ENCODE peak calls at places on chromosomes 16 and 17, in five cellular contexts. P is progenitor cell of endocrine pancreas, C is A673, Z is hepatocyte, I is heart right ventricle. K is an unnamed sample.
A peak's percentile ranks its signal among the peaks of the same experiment; 100 is the strongest.

GRCh38 chr16:56558024-56558747 is 6.7 kb upstream of the MT4 start:
- DNase-seq in P (no peak), C (peak; percentile 75), Z (no peak), I (no peak), K (no peak)

GRCh38 chr16:89557230-89557935 is 3.1 kb upstream of the RPL13 start:
- DNase-seq in P (peak; percentile 69), C (peak; percentile 91), Z (peak; percentile 83), I (peak; percentile 85), K (peak; percentile 86)

GRCh38 chr16:67399218-67399733 is 6.0 kb upstream of the TPPP3 start:
- DNase-seq in P (peak; percentile 79), C (peak; percentile 54), Z (peak; percentile 72), I (peak; percentile 69), K (no peak)

GRCh38 chr17:33125552-33125950 is 133.9 kb downstream of the SPACA3 start:
- DNase-seq in P (no peak), C (no peak), Z (no peak), I (no peak), K (no peak)

GRCh38 chr16:47604306-47604705 is 143.2 kb downstream of the PHKB start:
- DNase-seq in P (no peak), C (no peak), Z (no peak), I (no peak), K (no peak)

GRCh38 chr17:43125133-43125966 is at the start of gene BRCA1:
- DNase-seq in P (peak; percentile 86), C (peak; percentile 97), Z (peak; percentile 99), I (peak; percentile 78), K (peak; percentile 96)

GRCh38 chr17:71709974-71710373 is 410.8 kb upstream of the SOX9 start:
- DNase-seq in P (no peak), C (no peak), Z (peak; percentile 2), I (no peak), K (no peak)

GRCh38 chr16:86396918-86397317 is 113.4 kb upstream of the FOXF1 start:
- DNase-seq in P (no peak), C (peak; percentile 77), Z (peak; percentile 74), I (no peak), K (no peak)

GRCh38 chr17:27489045-27489715 is 32.9 kb downstream of the KSR1 start:
- DNase-seq in P (no peak), C (peak; percentile 76), Z (peak; percentile 41), I (peak; percentile 80), K (peak; percentile 70)

GRCh38 chr17:11293480-11293879 is 52.5 kb downstream of the SHISA6 start:
- DNase-seq in P (no peak), C (no peak), Z (no peak), I (no peak), K (no peak)

GRCh38 chr17:11300201-11300600 is 59.2 kb downstream of the SHISA6 start:
- DNase-seq in P (no peak), C (no peak), Z (no peak), I (no peak), K (no peak)

GRCh38 chr17:11294826-11295225 is 53.8 kb downstream of the SHISA6 start:
- DNase-seq in P (no peak), C (no peak), Z (no peak), I (no peak), K (no peak)

GRCh38 chr17:11298401-11298800 is 57.4 kb downstream of the SHISA6 start:
- DNase-seq in P (no peak), C (no peak), Z (no peak), I (no peak), K (no peak)

DNA sequence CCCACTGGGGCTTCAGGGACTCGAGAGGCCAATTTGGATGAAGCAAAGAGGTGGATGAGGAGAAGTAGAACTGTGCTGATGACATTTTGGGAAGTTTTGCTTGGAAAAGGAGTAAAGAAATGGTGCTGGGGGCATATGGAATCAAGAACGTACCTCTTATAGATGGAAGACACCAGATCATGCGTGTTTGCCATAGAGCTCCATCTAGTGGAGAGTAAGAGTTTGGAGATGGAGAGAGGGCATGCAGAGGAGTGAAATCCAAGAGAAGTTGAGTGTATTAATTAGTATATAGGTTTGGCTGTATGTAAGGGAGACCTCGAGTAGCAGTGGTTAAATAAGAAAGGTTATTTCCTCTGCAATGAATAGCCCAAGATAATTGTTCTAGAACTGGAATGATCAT is 56.0 kb downstream of the SHISA6 start:
- DNase-seq in P (no peak), C (peak; percentile 70), Z (peak; percentile 35), I (no peak), K (no peak)
- TF ChIP-seq CTCF in P (peak; percentile 70), C (peak; percentile 80), Z (peak; percentile 53), I (no peak), K (no peak)

GRCh38 chr16:13331918-13332317 is 430.5 kb downstream of the SHISA9 start:
- DNase-seq in P (no peak), C (no peak), Z (no peak), I (no peak), K (no peak)
- TF ChIP-seq CTCF in P (no peak), C (no peak), Z (peak; percentile 6), I (no peak), K (no peak)

GRCh38 chr17:64723781-64724180 is 61.7 kb upstream of the SMURF2 start:
- DNase-seq in P (no peak), C (no peak), Z (no peak), I (no peak), K (no peak)

DNA sequence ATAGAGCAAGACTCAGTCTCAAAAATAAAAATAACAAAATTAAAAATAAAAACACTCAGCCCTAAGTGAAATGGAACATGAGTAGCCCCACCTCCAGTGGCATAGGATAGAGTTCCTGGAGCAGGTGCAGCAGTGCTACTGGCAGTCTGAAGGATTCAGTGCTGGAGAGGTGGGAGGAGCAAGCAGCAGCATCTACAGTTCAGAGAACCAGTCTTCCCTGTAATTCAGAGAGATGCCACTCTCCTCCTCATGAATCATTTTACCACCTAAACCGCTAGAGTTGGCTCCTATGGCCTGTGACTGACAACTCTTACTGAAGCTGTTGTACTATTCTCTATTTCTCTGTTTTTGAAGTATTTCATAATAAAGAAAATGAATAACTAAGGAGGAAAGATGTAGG is 56.0 kb upstream of the SMURF2 start:
- DNase-seq in P (no peak), C (no peak), Z (no peak), I (no peak), K (no peak)
- TF ChIP-seq CTCF in P (no peak), C (no peak), Z (no peak), I (no peak), K (no peak)

DNA sequence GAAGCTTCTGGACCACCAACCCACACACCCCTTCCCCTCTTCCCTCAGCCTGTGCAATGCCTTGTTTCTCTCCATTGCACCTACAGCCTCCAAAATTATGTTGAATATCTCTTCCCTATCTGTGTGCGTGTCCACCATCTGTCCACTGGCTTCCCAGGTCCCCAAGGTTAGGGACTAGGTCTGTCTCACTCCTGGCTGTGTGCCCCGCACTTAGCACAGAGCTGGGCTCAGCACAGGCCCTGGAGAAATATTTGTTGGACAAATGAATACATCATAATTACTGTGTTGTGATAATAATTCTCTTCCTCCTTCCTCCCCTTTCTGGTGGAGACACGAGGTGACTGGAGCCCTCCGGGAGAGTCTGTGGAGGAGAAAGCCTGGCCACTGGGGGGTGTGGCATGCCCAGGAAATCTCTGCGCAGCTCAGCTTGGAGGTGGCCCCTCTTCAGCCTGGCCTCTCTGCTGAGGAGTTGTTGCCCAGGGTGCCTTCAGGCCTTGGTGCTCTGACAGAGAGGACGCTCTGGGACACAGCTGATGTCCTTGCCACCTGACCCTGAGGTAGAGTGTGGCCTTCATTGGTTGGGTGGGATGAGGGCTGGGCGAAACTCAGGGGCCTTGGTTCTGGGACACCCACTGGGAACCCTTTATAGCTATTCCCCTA is 3.3 kb upstream of the BRD7 start:
- DNase-seq in P (no peak), C (no peak), Z (peak; percentile 63), I (no peak), K (no peak)
- TF ChIP-seq CTCF in P (peak; percentile 38), C (peak; percentile 46), Z (peak; percentile 48), I (no peak), K (no peak)

GRCh38 chr17:60901222-60901621 is 223.6 kb downstream of the BCAS3 start:
- DNase-seq in P (no peak), C (no peak), Z (no peak), I (no peak), K (no peak)
- TF ChIP-seq CTCF in P (no peak), C (no peak), Z (no peak), I (no peak), K (no peak)

DNA sequence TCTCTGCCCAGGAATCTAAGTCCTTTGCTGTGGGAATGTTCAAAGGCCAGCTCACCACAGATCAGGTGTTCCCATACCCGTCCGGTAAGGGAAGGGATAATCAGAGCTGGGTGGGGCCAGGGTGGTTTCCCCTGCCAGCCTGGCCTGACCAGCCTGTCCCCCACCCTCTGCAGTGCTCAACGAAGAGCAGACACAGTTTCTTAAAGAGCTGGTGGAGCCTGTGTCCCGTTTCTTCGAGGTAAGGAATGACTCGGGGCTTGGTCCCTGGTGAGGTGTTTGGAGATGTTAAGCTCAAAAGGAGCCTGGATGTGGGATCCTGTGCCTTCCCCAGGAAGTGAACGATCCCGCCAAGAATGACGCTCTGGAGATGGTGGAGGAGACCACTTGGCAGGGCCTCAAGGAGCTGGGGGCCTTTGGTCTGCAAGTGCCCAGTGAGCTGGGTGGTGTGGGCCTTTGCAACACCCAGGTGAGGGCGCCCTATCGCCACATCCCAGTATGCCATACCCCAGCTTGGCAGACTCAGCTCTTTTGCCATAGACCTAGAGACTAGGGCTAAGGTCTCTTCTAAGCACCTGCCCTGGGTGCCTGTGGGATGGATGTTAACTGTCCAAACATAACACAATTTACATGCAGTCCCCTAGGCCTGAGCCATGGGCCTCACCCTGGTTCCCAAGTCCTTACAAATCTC is 999 bp downstream of the ACADVL start:
- DNase-seq in P (no peak), C (peak; percentile 76), Z (peak; percentile 77), I (no peak), K (no peak)
- TF ChIP-seq CTCF in P (peak; percentile 48), C (peak; percentile 63), Z (peak; percentile 45), I (no peak), K (peak; percentile 61)

GRCh38 chr16:57801856-57802634 is at the start of gene KIFC3:
- DNase-seq in P (peak; percentile 69), C (peak; percentile 92), Z (peak; percentile 93), I (peak; percentile 90), K (peak; percentile 83)
- TF ChIP-seq CTCF in P (peak; percentile 33), C (no peak), Z (no peak), I (no peak), K (no peak)

DNA sequence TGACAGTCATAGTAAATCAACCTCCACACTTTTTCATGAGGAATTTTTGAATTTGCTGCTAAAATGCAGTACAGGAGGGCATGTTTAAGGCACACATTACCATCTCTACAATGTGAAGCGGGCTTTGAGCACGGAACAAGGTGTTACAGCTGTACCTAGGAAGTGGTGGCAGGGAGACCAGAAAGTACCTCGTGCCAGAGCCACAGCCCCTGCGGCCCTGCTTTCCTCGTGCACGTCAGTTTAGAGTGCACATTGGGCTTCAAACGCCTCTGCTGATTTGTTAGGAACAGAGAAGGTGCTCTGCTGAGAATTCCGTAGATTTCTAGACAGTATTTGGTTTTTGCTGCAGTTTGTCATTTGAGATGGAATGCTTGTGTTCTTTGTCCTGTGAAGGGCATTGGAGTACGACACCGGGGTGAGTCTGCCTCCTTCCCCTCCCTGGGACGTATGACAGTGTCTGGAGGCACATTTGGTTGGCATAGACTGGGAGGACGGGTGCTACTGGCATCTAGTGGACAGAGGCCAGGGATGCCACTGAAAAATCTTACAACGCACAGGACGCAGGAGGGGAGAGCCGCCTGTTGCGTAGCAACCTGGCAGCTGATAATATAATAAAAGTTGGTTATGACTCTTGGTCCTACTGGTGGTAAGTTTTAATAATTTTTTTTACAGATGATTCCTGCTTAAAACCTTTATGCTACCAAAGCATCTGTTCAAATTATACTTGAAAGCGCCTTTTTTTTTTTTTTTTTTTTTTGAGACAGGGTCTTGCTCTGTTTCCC is 9.1 kb downstream of the FOXK2 start:
- DNase-seq in P (no peak), C (peak; percentile 37), Z (peak; percentile 42), I (peak; percentile 40), K (peak; percentile 60)
- TF ChIP-seq CTCF in P (peak; percentile 30), C (peak; percentile 28), Z (peak; percentile 35), I (no peak), K (peak; percentile 42)